ENCODE peak calls at places on chromosome 13, in nine cellular contexts. G, O, D, V, Y, X, M, C and J are unnamed samples.

GRCh38 chr13:112782433-112783010 is 92.7 kb downstream of the ATP11A start:
- DNase-seq in D (no peak), V (no peak), M (no peak), O (no peak), X (no peak), Y (no peak), G (no peak), C (peak; percentile 15), J (no peak)

GRCh38 chr13:51323824-51324511 is 15.5 kb upstream of the SERPINE3 start:
- DNase-seq in D (no peak), X (no peak), G (no peak), C (no peak), V (no peak), O (no peak), Y (no peak), M (no peak), J (no peak)

GRCh38 chr13:47845981-47846380 is 155.1 kb downstream of the SUCLA2 start:
- DNase-seq in C (no peak), G (no peak), D (no peak), O (no peak), Y (no peak), V (no peak), X (no peak), M (no peak), J (no peak)

GRCh38 chr13:42039457-42039945 is 8.9 kb upstream of the DGKH start:
- DNase-seq in O (no peak), M (peak; percentile 8), G (no peak), Y (peak; percentile 65), C (no peak), V (no peak), X (no peak), D (no peak), J (no peak)

GRCh38 chr13:50126378-50127016 is 111.3 kb downstream of the KCNRG start:
- DNase-seq in X (no peak), M (peak; percentile 8), C (peak; percentile 72), V (no peak), Y (no peak), O (no peak), G (no peak), D (peak; percentile 36), J (no peak)

GRCh38 chr13:85631801-85632200 is 167.4 kb downstream of the SLITRK6 start:
- DNase-seq in M (no peak), G (no peak), Y (no peak), O (no peak), D (no peak), V (peak; percentile 35), X (no peak), C (no peak), J (no peak)

GRCh38 chr13:36102721-36103120 is 28.5 kb downstream of the DCLK1 start:
- DNase-seq in G (no peak), M (no peak), O (no peak), C (no peak), Y (no peak), D (no peak), X (no peak), V (no peak), J (no peak)

GRCh38 chr13:48942131-48942530 is 33.6 kb upstream of the FNDC3A start:
- DNase-seq in X (no peak), M (no peak), Y (no peak), V (peak; percentile 16), D (no peak), C (peak; percentile 58), O (no peak), G (no peak), J (no peak)

GRCh38 chr13:92781965-92782364 is 444.6 kb upstream of the GPC6 start:
- DNase-seq in V (no peak), Y (no peak), D (no peak), X (no peak), M (no peak), C (no peak), O (no peak), G (no peak), J (no peak)

GRCh38 chr13:93865235-93865634 is 614.2 kb downstream of the DCT start:
- DNase-seq in D (no peak), C (no peak), X (no peak), V (no peak), M (no peak), G (no peak), O (no peak), Y (no peak), J (no peak)

GRCh38 chr13:88107486-88108044 is 436.4 kb downstream of the SLITRK5 start:
- DNase-seq in D (no peak), O (no peak), C (no peak), G (no peak), V (no peak), M (no peak), X (no peak), Y (no peak), J (no peak)

GRCh38 chr13:48731957-48732569 is 78.3 kb downstream of the CYSLTR2 start:
- DNase-seq in M (peak; percentile 39), V (no peak), D (peak; percentile 42), O (peak; percentile 42), X (no peak), Y (no peak), G (peak; percentile 46), C (peak; percentile 60), J (peak; percentile 44)

GRCh38 chr13:44188257-44188656 is 185.4 kb upstream of the SERP2 start:
- DNase-seq in V (no peak), Y (no peak), O (no peak), M (no peak), G (no peak), X (no peak), D (no peak), C (peak; percentile 32), J (no peak)

GRCh38 chr13:109725995-109726637 is 60.3 kb downstream of the IRS2 start:
- DNase-seq in Y (no peak), X (no peak), D (no peak), G (no peak), V (no peak), O (no peak), M (no peak), C (no peak), J (no peak)

GRCh38 chr13:109727251-109727650 is 59.1 kb downstream of the IRS2 start:
- DNase-seq in V (no peak), D (no peak), G (no peak), C (no peak), Y (no peak), X (no peak), O (no peak), M (no peak), J (no peak)

GRCh38 chr13:109728061-109728460 is 58.3 kb downstream of the IRS2 start:
- DNase-seq in X (no peak), D (no peak), G (no peak), O (no peak), M (no peak), Y (no peak), C (no peak), V (no peak), J (no peak)

GRCh38 chr13:109730832-109731335 is 55.5 kb downstream of the IRS2 start:
- DNase-seq in D (no peak), V (no peak), G (no peak), C (no peak), M (no peak), O (no peak), Y (no peak), X (no peak), J (no peak)

GRCh38 chr13:109729031-109729870 is 57.1 kb downstream of the IRS2 start:
- DNase-seq in O (no peak), C (peak; percentile 47), M (no peak), Y (no peak), G (no peak), V (no peak), D (peak; percentile 33), X (peak; percentile 23), J (no peak)
- H3K4me3 ChIP-seq in O (no peak overlapping the region), C (no peak overlapping the region), M (no peak overlapping the region), Y (no peak overlapping the region), G (no peak overlapping the region), V (no peak overlapping the region), D (no peak overlapping the region), X (peak overlapping the region; percentile 6), J (no peak overlapping the region)

GRCh38 chr13:30466841-30467252 is 1.1 kb upstream of the HMGB1 start:
- DNase-seq in M (no peak), V (no peak), G (no peak), O (no peak), Y (no peak), X (no peak), D (no peak), C (no peak), J (peak; percentile 51)
- H3K4me3 ChIP-seq in M (no peak overlapping the region), V (peak overlapping the region; percentile 60), G (no peak overlapping the region), O (no peak overlapping the region), Y (no peak overlapping the region), X (no peak overlapping the region), D (peak overlapping the region; percentile 23), C (no peak overlapping the region), J (peak overlapping the region; percentile 85)

GRCh38 chr13:64087624-64088023 is 2672.0 kb upstream of the PCDH20 start:
- DNase-seq in V (no peak), M (no peak), C (no peak), O (no peak), Y (no peak), G (no peak), X (no peak), D (no peak), J (no peak)
- H3K4me3 ChIP-seq in V (no peak overlapping the region), M (no peak overlapping the region), C (no peak overlapping the region), O (no peak overlapping the region), Y (no peak overlapping the region), G (no peak overlapping the region), X (no peak overlapping the region), D (no peak overlapping the region), J (no peak overlapping the region)

GRCh38 chr13:96984061-96984508 is 10.2 kb downstream of the OXGR1 start:
- DNase-seq in G (no peak), M (no peak), O (peak; percentile 30), X (no peak), V (no peak), D (peak; percentile 22), Y (no peak), C (peak; percentile 11), J (peak; percentile 11)
- H3K4me3 ChIP-seq in G (no peak overlapping the region), M (no peak overlapping the region), O (no peak overlapping the region), X (no peak overlapping the region), V (no peak overlapping the region), D (no peak overlapping the region), Y (no peak overlapping the region), C (no peak overlapping the region), J (no peak overlapping the region)

DNA sequence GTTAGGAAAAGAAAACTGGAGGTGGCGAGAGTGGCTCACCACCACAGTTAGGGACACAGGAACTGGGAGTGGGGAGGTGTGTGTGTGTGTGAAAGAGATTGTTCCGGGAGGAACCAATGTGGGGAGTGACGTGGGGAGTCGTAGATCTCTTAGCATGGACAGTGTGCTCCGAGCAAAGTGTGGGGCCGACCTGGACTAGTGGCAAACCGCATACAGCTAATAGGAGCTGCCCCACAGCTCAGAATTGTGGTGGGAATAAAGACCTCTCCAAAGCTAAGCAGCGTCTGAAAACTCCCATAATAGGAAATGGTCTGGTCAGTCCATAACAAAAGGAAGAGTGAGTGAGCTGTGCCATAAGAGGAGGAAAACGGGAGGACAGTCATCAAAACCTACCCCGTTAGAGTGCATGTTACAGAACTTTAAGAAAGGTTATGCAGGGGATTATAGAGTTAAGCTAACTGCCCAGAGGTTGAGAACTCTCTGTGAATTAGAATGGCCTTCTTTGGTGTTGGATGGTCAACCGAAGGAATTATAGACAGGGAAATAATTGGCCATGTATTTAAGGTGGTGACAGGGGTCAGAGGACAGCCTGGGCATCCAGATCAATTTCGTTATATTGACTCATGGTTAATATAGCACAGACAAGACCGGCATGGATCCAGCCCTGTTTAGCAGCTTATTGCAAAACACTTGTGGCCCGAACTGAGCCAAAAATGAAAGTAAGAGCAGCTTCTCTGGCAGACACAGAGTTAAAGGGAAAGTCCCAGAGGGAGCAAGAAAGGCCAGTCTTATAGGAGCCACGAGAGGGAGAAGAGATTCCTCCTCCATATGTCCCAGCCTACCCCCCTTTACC is 8.9 kb upstream of the SLC15A1 start:
- DNase-seq in G (no peak), Y (no peak), M (no peak), D (no peak), X (peak; percentile 28), O (no peak), V (no peak), C (peak; percentile 87), J (no peak)
- H3K4me3 ChIP-seq in G (peak overlapping the region; percentile 24), Y (no peak overlapping the region), M (peak overlapping the region; percentile 13), D (no peak overlapping the region), X (no peak overlapping the region), O (peak overlapping the region; percentile 17), V (no peak overlapping the region), C (peak overlapping the region; percentile 41), J (no peak overlapping the region)